ENCODE peak calls at places on chromosome X, in five cellular contexts. One of them, this sample, is unnamed.

GRCh38 chrX:53073115-53073581 is 9.0 kb upstream of the TSPYL2 start:
- DNase-seq in coronary artery: peak
- DNase-seq in KBM-7: peak
- DNase-seq in GM10248: no peak
- DNase-seq in aorta: no peak
- DNase-seq in this sample: no peak

GRCh38 chrX:102835504-102836146 is 101.4 kb upstream of the RAB40AL start:
- DNase-seq in GM10248: no peak
- DNase-seq in KBM-7: peak
- DNase-seq in coronary artery: no peak
- DNase-seq in aorta: no peak
- DNase-seq in this sample: no peak

GRCh38 chrX:109264878-109265277 is 217.0 kb downstream of the GUCY2F start:
- DNase-seq in aorta: no peak
- DNase-seq in KBM-7: no peak
- DNase-seq in GM10248: no peak
- DNase-seq in coronary artery: no peak
- DNase-seq in this sample: no peak

GRCh38 chrX:72394518-72395163 is 88.9 kb upstream of the CITED1 start:
- DNase-seq in coronary artery: peak
- DNase-seq in GM10248: no peak
- DNase-seq in KBM-7: peak
- DNase-seq in aorta: no peak
- DNase-seq in this sample: no peak

GRCh38 chrX:153703036-153703370 is 15.3 kb downstream of the SLC6A8 start:
- DNase-seq in aorta: peak
- DNase-seq in coronary artery: no peak
- DNase-seq in GM10248: no peak
- DNase-seq in KBM-7: no peak
- DNase-seq in this sample: no peak

GRCh38 chrX:125744914-125745313 is 421.2 kb downstream of the DCAF12L2 start:
- DNase-seq in KBM-7: no peak
- DNase-seq in GM10248: no peak
- DNase-seq in aorta: no peak
- DNase-seq in coronary artery: no peak
- DNase-seq in this sample: no peak

GRCh38 chrX:25083661-25084060 is 67.9 kb upstream of the ARX start:
- DNase-seq in aorta: no peak
- DNase-seq in GM10248: no peak
- DNase-seq in coronary artery: no peak
- DNase-seq in KBM-7: no peak
- DNase-seq in this sample: no peak

GRCh38 chrX:155179343-155179997 is 36.8 kb upstream of the VBP1 start:
- DNase-seq in KBM-7: peak
- DNase-seq in aorta: no peak
- DNase-seq in coronary artery: no peak
- DNase-seq in GM10248: no peak
- DNase-seq in this sample: no peak

GRCh38 chrX:65821721-65822496 is 154.5 kb downstream of the MSN start:
- DNase-seq in KBM-7: no peak
- DNase-seq in GM10248: peak
- DNase-seq in coronary artery: no peak
- DNase-seq in aorta: no peak
- DNase-seq in this sample: no peak

GRCh38 chrX:118212817-118213183 is 96.2 kb upstream of the KLHL13 start:
- DNase-seq in KBM-7: peak
- DNase-seq in coronary artery: no peak
- DNase-seq in aorta: no peak
- DNase-seq in GM10248: peak
- DNase-seq in this sample: no peak

GRCh38 chrX:68703369-68703768 is 55.9 kb downstream of the STARD8 start:
- DNase-seq in GM10248: no peak
- DNase-seq in aorta: no peak
- DNase-seq in KBM-7: peak
- DNase-seq in coronary artery: no peak
- DNase-seq in this sample: no peak

GRCh38 chrX:34849371-34849770 is 93.2 kb upstream of the FAM47B start:
- DNase-seq in KBM-7: no peak
- DNase-seq in GM10248: no peak
- DNase-seq in coronary artery: no peak
- DNase-seq in aorta: no peak
- DNase-seq in this sample: no peak

GRCh38 chrX:39388730-39389129 is 587.5 kb downstream of the MID1IP1 start:
- DNase-seq in aorta: no peak
- DNase-seq in KBM-7: no peak
- DNase-seq in coronary artery: no peak
- DNase-seq in GM10248: no peak
- DNase-seq in this sample: no peak

GRCh38 chrX:120566817-120567216 is 6.1 kb upstream of the CUL4B start:
- DNase-seq in aorta: no peak
- DNase-seq in coronary artery: no peak
- DNase-seq in KBM-7: no peak
- DNase-seq in GM10248: no peak
- DNase-seq in this sample: no peak

This sample was measured in lower leg skin.